ENCODE peak calls at places on chromosomes 3 and 15, in seven cellular contexts. Y is neuronal stem cell, S is H9, J is H1, M is mesenchymal stem cell, E is trophoblast cell, F is IMR-90. R is an unnamed sample.

GRCh38 chr15:60871731-60872130 is 357.4 kb downstream of the RORA start:
- DNase-seq in E (no peak), M (peak), J (no peak), S (no peak), F (peak), Y (no peak), R (no peak)

GRCh38 chr3:45064512-45065372 is 38.6 kb downstream of the CLEC3B start:
- DNase-seq in S (no peak), J (no peak), Y (no peak), F (peak), M (peak), E (peak), R (no peak)

GRCh38 chr15:62426387-62426956 is 261.4 kb upstream of the C2CD4B start:
- DNase-seq in Y (no peak), E (no peak), S (no peak), M (no peak), F (no peak), J (no peak), R (peak)

GRCh38 chr15:77975332-77976119 is 102.0 kb downstream of the TBC1D2B start:
- DNase-seq in J (peak), F (no peak), S (no peak), E (no peak), M (peak), Y (no peak), R (no peak)

GRCh38 chr3:143171141-143171651 is 51.6 kb downstream of the CHST2 start:
- DNase-seq in Y (no peak), J (no peak), S (no peak), F (peak), E (peak), M (peak), R (no peak)

GRCh38 chr15:101618056-101618455 is 34.1 kb downstream of the TM2D3 start:
- DNase-seq in Y (no peak), S (no peak), M (no peak), J (no peak), E (no peak), F (no peak), R (no peak)

GRCh38 chr3:175746308-175746707 is 887.2 kb downstream of the NAALADL2 start:
- DNase-seq in Y (no peak), E (no peak), M (no peak), S (no peak), J (no peak), F (no peak), R (no peak)

GRCh38 chr15:101499863-101500713 is 10.6 kb upstream of the PCSK6 start:
- DNase-seq in M (no peak), S (no peak), J (peak), Y (no peak), E (no peak), F (no peak), R (no peak)

GRCh38 chr15:94346272-94346671 is 114.9 kb downstream of the MCTP2 start:
- DNase-seq in M (no peak), E (no peak), Y (no peak), F (peak), J (no peak), S (no peak), R (no peak)

GRCh38 chr3:108985844-108986243 is 32.2 kb upstream of the GUCA1C start:
- DNase-seq in E (no peak), Y (no peak), J (no peak), F (no peak), S (no peak), M (no peak), R (peak)

GRCh38 chr3:189186093-189186492 is 14.3 kb downstream of the TPRG1 start:
- DNase-seq in Y (no peak), M (peak), F (peak), J (no peak), E (peak), S (no peak), R (no peak)

GRCh38 chr3:154060606-154061380 is 60.4 kb upstream of the ARHGEF26 start:
- DNase-seq in E (peak), S (peak), J (no peak), Y (no peak), F (peak), M (peak), R (peak)

GRCh38 chr15:53461677-53462076 is 297.8 kb downstream of the WDR72 start:
- DNase-seq in M (no peak), S (no peak), F (no peak), J (no peak), E (no peak), Y (no peak), R (no peak)

GRCh38 chr3:122907471-122907870 is 112.6 kb downstream of the SLC49A4 start:
- DNase-seq in M (no peak), S (no peak), E (no peak), J (peak), F (no peak), Y (no peak), R (no peak)

GRCh38 chr3:179760944-179761343 is 108.1 kb downstream of the USP13 start:
- DNase-seq in F (peak), J (peak), M (peak), E (peak), S (no peak), Y (no peak), R (peak)

GRCh38 chr3:111926266-111926676 is 52.6 kb upstream of the ABHD10 start:
- DNase-seq in S (no peak), M (no peak), F (no peak), Y (no peak), E (no peak), J (no peak), R (no peak)

GRCh38 chr3:136142592-136142991 is 53.5 kb downstream of the MSL2 start:
- DNase-seq in F (peak), E (peak), J (no peak), S (no peak), Y (no peak), M (peak), R (peak)

GRCh38 chr3:19934098-19934566 is at the start of gene EFHB:
- DNase-seq in S (peak), Y (peak), J (peak), M (peak), E (peak), F (peak), R (peak)

GRCh38 chr3:148036331-148036881 is 627.2 kb downstream of the ZIC1 start:
- DNase-seq in J (no peak), E (no peak), S (no peak), Y (no peak), F (peak), M (peak), R (peak)

GRCh38 chr15:97984157-97984556 is 23.7 kb downstream of the ARRDC4 start:
- DNase-seq in M (peak), Y (no peak), E (peak), J (no peak), S (no peak), F (no peak), R (no peak)

GRCh38 chr3:52495777-52496602 is 852 bp downstream of the STAB1 start:
- DNase-seq in F (peak), J (no peak), Y (no peak), E (peak), S (no peak), M (peak), R (no peak)

GRCh38 chr3:64392001-64392400 is 166.7 kb upstream of the PRICKLE2 start:
- DNase-seq in F (peak), J (no peak), S (no peak), Y (no peak), E (no peak), M (peak), R (no peak)

GRCh38 chr15:97875513-97876285 is 84.8 kb upstream of the ARRDC4 start:
- DNase-seq in S (peak), M (no peak), Y (no peak), E (peak), J (no peak), F (no peak), R (no peak)

GRCh38 chr3:183937601-183938286 is 53.1 kb upstream of the PARL start:
- DNase-seq in S (no peak), Y (no peak), M (no peak), J (no peak), F (no peak), E (peak), R (no peak)

GRCh38 chr3:94694894-94695293 is 632.0 kb downstream of the NSUN3 start:
- DNase-seq in J (no peak), F (no peak), M (no peak), E (no peak), Y (no peak), S (no peak), R (no peak)

GRCh38 chr3:42728056-42728455 is 25.5 kb upstream of the HHATL start:
- DNase-seq in F (no peak), Y (no peak), J (peak), M (no peak), S (peak), E (no peak), R (no peak)

GRCh38 chr3:111539351-111540331 is 2.4 kb upstream of the CD96 start:
- DNase-seq in S (peak), E (peak), Y (peak), M (peak), J (peak), F (peak), R (peak)

GRCh38 chr3:36991147-36991546 is 1.8 kb downstream of the EPM2AIP1 start:
- DNase-seq in Y (no peak), E (no peak), F (no peak), M (no peak), S (no peak), J (no peak), R (no peak)

GRCh38 chr3:36991923-36992805 is 767 bp downstream of the EPM2AIP1 start:
- DNase-seq in E (peak), J (no peak), Y (no peak), F (peak), S (no peak), M (peak), R (no peak)

GRCh38 chr3:36993326-36994283 is at the start of gene MLH1:
- DNase-seq in J (peak), E (peak), S (peak), M (peak), Y (peak), F (peak), R (peak)

GRCh38 chr3:36989568-36989967 is 3.4 kb downstream of the EPM2AIP1 start:
- DNase-seq in S (no peak), Y (no peak), E (no peak), M (no peak), F (no peak), J (no peak), R (no peak)

GRCh38 chr3:36992806-36993325 is at the start of gene EPM2AIP1:
- DNase-seq in Y (no peak), S (no peak), E (peak), J (peak), M (peak), F (no peak), R (no peak)
- H2BK120ac ChIP-seq in Y (no peak), S (no peak), E (peak), J (peak), M (peak), F (peak), R (no peak)

DNA sequence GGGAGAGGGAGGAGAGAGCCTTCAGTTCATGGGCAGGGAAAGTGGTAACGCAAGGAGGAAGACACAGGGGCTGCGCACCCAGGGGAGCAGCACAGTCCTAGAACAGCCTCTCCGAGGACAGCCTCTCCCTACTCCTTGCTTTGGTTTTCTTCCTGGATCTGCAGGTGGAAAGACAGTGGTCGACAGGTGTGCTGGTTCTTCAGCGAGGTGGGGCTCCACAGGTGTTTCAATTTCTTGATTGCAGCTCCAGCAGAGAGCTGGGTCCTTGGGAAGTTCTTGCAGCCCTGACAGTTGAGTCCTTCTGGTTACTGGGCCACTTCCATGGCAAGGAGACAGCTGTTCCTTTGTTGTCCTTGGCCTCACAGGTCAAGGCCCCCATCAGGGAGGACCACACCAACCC is 220.7 kb upstream of the NR2F2 start:
- DNase-seq in Y (no peak), J (no peak), F (no peak), M (no peak), S (no peak), E (no peak), R (no peak)
- H2BK120ac ChIP-seq in Y (no peak), J (no peak), F (no peak), M (no peak), S (no peak), E (no peak), R (no peak)

GRCh38 chr3:138642226-138642926 is 33.8 kb downstream of the FAIM start:
- DNase-seq in M (no peak), J (no peak), Y (no peak), F (no peak), E (no peak), S (no peak), R (peak)
- H2BK120ac ChIP-seq in M (no peak), J (no peak), Y (no peak), F (no peak), E (no peak), S (no peak), R (no peak)

GRCh38 chr15:90015749-90016148 is 14.6 kb downstream of the ZNF710 start:
- DNase-seq in Y (no peak), M (no peak), S (no peak), E (no peak), F (no peak), J (no peak), R (no peak)
- H2BK120ac ChIP-seq in Y (no peak), M (no peak), S (no peak), E (no peak), F (no peak), J (no peak), R (no peak)

DNA sequence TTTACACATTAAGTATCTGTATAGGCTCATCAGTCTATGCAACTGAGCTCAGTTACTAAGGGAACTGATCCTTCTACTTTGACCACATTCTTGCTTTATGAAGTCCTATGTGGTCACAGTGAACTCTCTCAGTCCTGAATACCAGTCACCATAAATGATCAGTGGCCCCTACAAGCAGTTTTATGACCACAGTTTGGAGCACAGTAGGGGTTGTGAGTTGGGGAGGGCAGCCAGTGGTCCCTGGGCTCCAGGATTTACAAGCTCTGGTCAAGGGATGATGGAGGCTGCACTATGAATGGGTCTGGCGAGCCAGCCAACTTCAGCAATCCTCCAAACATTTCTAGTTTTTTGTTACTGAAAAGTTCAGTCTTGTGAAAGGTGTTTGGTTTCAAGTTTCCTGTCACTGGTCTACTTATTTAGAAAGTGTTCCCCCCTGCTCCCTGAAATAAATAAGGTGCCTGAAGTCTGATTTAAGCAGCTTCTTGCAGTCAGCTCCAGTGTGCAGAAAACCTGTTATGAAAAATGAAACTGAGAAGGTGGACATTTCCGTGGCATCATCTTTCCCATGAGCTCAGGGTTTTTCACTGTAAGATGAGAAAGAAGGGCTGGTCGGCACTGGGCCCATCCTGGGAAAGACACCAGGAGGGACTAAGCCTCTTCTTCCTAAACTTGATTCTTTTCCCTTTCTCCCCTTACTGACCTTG is 75.4 kb downstream of the DAPK2 start:
- DNase-seq in S (peak), E (peak), Y (no peak), M (no peak), F (no peak), J (peak), R (no peak)
- H2BK120ac ChIP-seq in S (no peak), E (no peak), Y (no peak), M (no peak), F (no peak), J (no peak), R (no peak)

GRCh38 chr3:117393801-117394200 is 684.2 kb downstream of the TUSC7 start:
- DNase-seq in E (no peak), S (no peak), J (no peak), M (no peak), F (no peak), Y (no peak), R (peak)

GRCh38 chr3:117398166-117398954 is 688.8 kb downstream of the TUSC7 start:
- DNase-seq in E (no peak), J (peak), S (peak), Y (peak), F (no peak), M (no peak), R (peak)

DNA sequence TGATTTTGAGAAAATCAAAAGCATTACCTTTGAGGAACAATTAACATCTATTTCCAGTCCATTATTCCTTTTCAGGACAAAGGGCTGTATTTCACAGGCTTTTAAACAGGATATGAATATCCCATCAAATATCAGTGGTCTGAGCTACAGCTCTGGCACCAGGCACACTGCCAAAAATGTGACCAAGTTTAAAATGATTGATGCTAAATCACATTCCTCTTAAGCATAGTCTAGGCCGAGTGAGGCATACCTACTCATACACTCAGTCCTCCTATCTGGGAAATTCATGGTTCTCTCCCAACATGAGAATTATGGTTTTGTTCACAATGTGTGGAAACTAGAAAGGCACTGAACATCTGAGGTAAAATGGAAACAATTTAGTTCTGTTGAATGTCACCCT is 683.5 kb downstream of the TUSC7 start:
- DNase-seq in M (no peak), Y (no peak), F (peak), S (no peak), J (no peak), E (no peak), R (no peak)
- H2BK120ac ChIP-seq in M (no peak), Y (no peak), F (no peak), S (no peak), J (no peak), E (no peak), R (peak)

R was measured in mesendoderm.